ENCODE peak calls at places on chromosomes 7 and 10, in four cellular contexts. E is left ventricle myocardium inferior, F is heart right ventricle, V is heart left ventricle. R is an unnamed sample.

GRCh38 chr10:119616879-119617580 is 20.3 kb upstream of the TIAL1 start:
- DNase-seq in E (peak), V (no peak), F (peak), R (no peak)

GRCh38 chr10:71805776-71806705 is 32.7 kb upstream of the VSIR start:
- DNase-seq in E (no peak), F (no peak), V (no peak), R (peak)

GRCh38 chr7:100563809-100564400 is 9.8 kb downstream of the SAP25 start:
- DNase-seq in E (peak), V (peak), F (peak), R (peak)

GRCh38 chr7:95619517-95619916 is 23.2 kb upstream of the PDK4 start:
- DNase-seq in E (no peak), F (no peak), V (no peak), R (no peak)

GRCh38 chr7:154484406-154484805 is 432.2 kb downstream of the DPP6 start:
- DNase-seq in E (no peak), F (no peak), V (no peak), R (peak)

GRCh38 chr10:76582536-76582935 is 1055.1 kb downstream of the KCNMA1 start:
- DNase-seq in V (no peak), F (no peak), E (no peak), R (no peak)

GRCh38 chr7:23696916-23697441 is 13.0 kb upstream of the STK31 start:
- DNase-seq in F (peak), V (peak), E (peak), R (peak)

GRCh38 chr7:69540275-69540674 is 58.0 kb upstream of the AUTS2 start:
- DNase-seq in F (no peak), V (no peak), E (no peak), R (no peak)

GRCh38 chr10:61847087-61847486 is 54.4 kb upstream of the ARID5B start:
- DNase-seq in E (no peak), F (no peak), V (no peak), R (no peak)

GRCh38 chr7:155203059-155203881 is 94.4 kb upstream of the INSIG1 start:
- DNase-seq in F (no peak), V (no peak), E (no peak), R (no peak)

GRCh38 chr7:46245587-46246111 is 324.6 kb upstream of the IGFBP3 start:
- DNase-seq in E (no peak), V (no peak), F (no peak), R (no peak)

GRCh38 chr7:95776561-95777185 is 4.3 kb downstream of the DYNC1I1 start:
- DNase-seq in V (no peak), F (no peak), E (no peak), R (no peak)

GRCh38 chr7:94289071-94289470 is 105.6 kb upstream of the COL1A2 start:
- DNase-seq in E (peak), V (peak), F (peak), R (peak)

GRCh38 chr10:878333-878753 is 53.2 kb downstream of the LARP4B start:
- DNase-seq in F (no peak), E (no peak), V (no peak), R (no peak)

GRCh38 chr7:43904533-43905208 is 1.7 kb downstream of the URGCP start:
- DNase-seq in F (no peak), V (no peak), E (no peak), R (no peak)

GRCh38 chr7:539731-540411 is 20.2 kb upstream of the PDGFA start:
- DNase-seq in E (no peak), F (no peak), V (no peak), R (peak)

GRCh38 chr7:112877671-112878460 is 87.7 kb upstream of the TMEM168 start:
- DNase-seq in V (no peak), E (no peak), F (no peak), R (no peak)

GRCh38 chr10:13046861-13047528 is 45.5 kb upstream of the CCDC3 start:
- DNase-seq in F (no peak), V (no peak), E (no peak), R (no peak)

GRCh38 chr10:124660404-124661125 is 83.6 kb downstream of the FAM53B start:
- DNase-seq in V (no peak), F (no peak), E (no peak), R (no peak)

GRCh38 chr7:121186746-121187145 is 142.1 kb upstream of the WNT16 start:
- DNase-seq in V (no peak), E (no peak), F (no peak), R (no peak)

GRCh38 chr7:40437498-40437897 is 302.7 kb downstream of the SUGCT start:
- DNase-seq in V (no peak), E (no peak), F (no peak), R (no peak)

GRCh38 chr10:48737866-48738265 is 53.2 kb downstream of the WDFY4 start:
- DNase-seq in E (no peak), F (no peak), V (no peak), R (no peak)

GRCh38 chr10:120997313-120998102 is 146.3 kb downstream of the WDR11 start:
- DNase-seq in E (no peak), V (no peak), F (no peak), R (no peak)

GRCh38 chr10:57925045-57925444 is 342.6 kb downstream of the IPMK start:
- DNase-seq in E (no peak), V (no peak), F (no peak), R (no peak)

GRCh38 chr7:152862842-152863241 is 103.3 kb downstream of the ACTR3B start:
- DNase-seq in F (no peak), V (no peak), E (no peak), R (no peak)

GRCh38 chr10:11533328-11533781 is 78.1 kb downstream of the USP6NL start:
- DNase-seq in F (no peak), E (no peak), V (no peak), R (no peak)

GRCh38 chr7:35596061-35596460 is 98.9 kb downstream of the HERPUD2 start:
- DNase-seq in F (peak), V (no peak), E (no peak), R (no peak)

GRCh38 chr7:158386866-158387820 is 200.5 kb downstream of the PTPRN2 start:
- DNase-seq in V (no peak), F (no peak), E (no peak), R (no peak)

GRCh38 chr10:102418612-102419560 is at the start of gene PSD:
- DNase-seq in E (no peak), F (no peak), V (no peak), R (peak)

GRCh38 chr7:149598721-149599308 is 101.2 kb upstream of the ZNF746 start:
- DNase-seq in F (no peak), V (no peak), E (no peak), R (peak)

GRCh38 chr7:107505997-107506682 is 36.3 kb downstream of the GPR22 start:
- DNase-seq in V (no peak), F (no peak), E (no peak), R (peak)

GRCh38 chr10:26858707-26859034 is 2.1 kb downstream of the ABI1 start:
- DNase-seq in F (no peak), V (no peak), E (no peak), R (no peak)

GRCh38 chr10:47076949-47077348 is 165.7 kb downstream of the PTPN20 start:
- DNase-seq in F (no peak), E (no peak), V (no peak), R (no peak)

GRCh38 chr10:29387269-29387668 is 98.4 kb downstream of the LYZL1 start:
- DNase-seq in E (no peak), V (no peak), F (no peak), R (peak)

GRCh38 chr10:60426425-60426824 is 36.8 kb upstream of the ANK3 start:
- DNase-seq in F (no peak), V (no peak), E (no peak), R (no peak)

R was measured in NCI-H345.